ENCODE peak calls at places on chromosomes 16 and 17, in four cellular contexts. One of them, this sample, is unnamed.

GRCh38 chr17:74059471-74059870 is 144.0 kb upstream of the RPL38 start:
- DNase-seq in uterus: no peak
- DNase-seq in CD8-positive, alpha-beta memory T cell: no peak
- DNase-seq in A549: no peak
- DNase-seq in this sample: no peak

GRCh38 chr16:53614346-53614745 is 89.3 kb downstream of the RPGRIP1L start:
- DNase-seq in uterus: no peak
- DNase-seq in CD8-positive, alpha-beta memory T cell: no peak
- DNase-seq in A549: no peak
- DNase-seq in this sample: no peak

GRCh38 chr17:82582208-82582607 is 62.7 kb downstream of the FOXK2 start:
- DNase-seq in uterus: no peak
- DNase-seq in CD8-positive, alpha-beta memory T cell: no peak
- DNase-seq in A549: no peak
- DNase-seq in this sample: peak; percentile 70

GRCh38 chr16:73125860-73126259 is 77.9 kb upstream of the ZFHX3 start:
- DNase-seq in uterus: no peak
- DNase-seq in CD8-positive, alpha-beta memory T cell: no peak
- DNase-seq in A549: no peak
- DNase-seq in this sample: peak; percentile 30

GRCh38 chr17:73952136-73952497 is 251.4 kb upstream of the RPL38 start:
- DNase-seq in uterus: no peak
- DNase-seq in CD8-positive, alpha-beta memory T cell: no peak
- DNase-seq in A549: no peak
- DNase-seq in this sample: no peak

GRCh38 chr16:14356064-14356463 is 274.0 kb downstream of the PARN start:
- DNase-seq in uterus: no peak
- DNase-seq in CD8-positive, alpha-beta memory T cell: no peak
- DNase-seq in A549: no peak
- DNase-seq in this sample: no peak

GRCh38 chr16:88066680-88067529 is 115.7 kb downstream of the BANP start:
- DNase-seq in uterus: no peak
- DNase-seq in CD8-positive, alpha-beta memory T cell: no peak
- DNase-seq in A549: no peak
- DNase-seq in this sample: no peak

GRCh38 chr16:11278681-11279628 is 2.2 kb downstream of the PRM1 start:
- DNase-seq in uterus: no peak
- DNase-seq in CD8-positive, alpha-beta memory T cell: no peak
- DNase-seq in A549: no peak
- DNase-seq in this sample: no peak

DNA sequence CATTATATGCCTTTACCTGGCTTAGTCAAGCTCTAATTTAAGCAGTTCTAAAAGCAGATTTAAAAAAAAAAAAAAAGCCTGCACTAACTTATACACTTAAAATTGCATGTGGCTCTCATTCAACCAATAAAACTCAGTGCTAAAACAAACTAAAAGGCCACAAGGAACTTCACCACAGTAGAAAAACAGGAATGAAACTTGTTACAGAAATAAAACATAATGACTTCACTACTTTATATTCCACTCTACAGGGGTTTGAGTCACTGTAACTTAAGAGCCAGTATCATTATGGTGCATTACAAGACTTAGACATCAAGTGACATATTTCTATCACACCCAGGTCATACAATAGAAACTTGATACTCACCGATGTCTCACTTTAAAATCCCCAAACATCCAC is 11.1 kb downstream of the CA10 start:
- DNase-seq in uterus: no peak
- DNase-seq in CD8-positive, alpha-beta memory T cell: no peak
- DNase-seq in A549: no peak
- DNase-seq in this sample: no peak
- H3K4me1 ChIP-seq in uterus: no peaks in the 10 kb centered on the region
- H3K4me1 ChIP-seq in CD8-positive, alpha-beta memory T cell: no peaks in the 10 kb centered on the region
- H3K4me1 ChIP-seq in A549: no peaks in the 10 kb centered on the region
- H3K4me1 ChIP-seq in this sample: no peaks in the 10 kb centered on the region

GRCh38 chr16:5706206-5706605 is 608.6 kb upstream of the EEF2KMT start:
- DNase-seq in uterus: no peak
- DNase-seq in CD8-positive, alpha-beta memory T cell: no peak
- DNase-seq in A549: no peak
- DNase-seq in this sample: no peak

DNA sequence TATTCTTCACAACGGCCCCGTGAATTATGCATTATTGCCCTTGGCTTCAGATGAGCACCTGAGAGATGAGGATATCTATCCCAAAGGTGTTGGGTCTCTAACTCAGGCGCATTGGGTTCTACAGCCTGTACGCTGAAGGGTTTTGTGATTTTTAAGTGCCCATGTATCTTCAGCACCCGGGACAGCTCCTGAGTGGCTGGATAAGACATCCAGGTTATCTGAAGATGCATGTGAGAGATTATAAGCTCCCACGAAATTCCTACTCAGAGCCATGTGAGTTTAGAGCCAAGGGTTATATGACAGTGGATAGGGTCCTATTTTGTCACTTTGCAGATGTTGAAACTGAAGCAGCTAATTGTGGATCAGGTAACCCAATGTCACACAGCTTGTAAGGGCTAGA is 612.3 kb upstream of the EEF2KMT start:
- DNase-seq in uterus: no peak
- DNase-seq in CD8-positive, alpha-beta memory T cell: no peak
- DNase-seq in A549: no peak
- DNase-seq in this sample: no peak
- H3K4me1 ChIP-seq in uterus: no peaks in the 10 kb centered on the region
- H3K4me1 ChIP-seq in CD8-positive, alpha-beta memory T cell: no peaks in the 10 kb centered on the region
- H3K4me1 ChIP-seq in A549: no peaks in the 10 kb centered on the region
- H3K4me1 ChIP-seq in this sample: no peaks in the 10 kb centered on the region

DNA sequence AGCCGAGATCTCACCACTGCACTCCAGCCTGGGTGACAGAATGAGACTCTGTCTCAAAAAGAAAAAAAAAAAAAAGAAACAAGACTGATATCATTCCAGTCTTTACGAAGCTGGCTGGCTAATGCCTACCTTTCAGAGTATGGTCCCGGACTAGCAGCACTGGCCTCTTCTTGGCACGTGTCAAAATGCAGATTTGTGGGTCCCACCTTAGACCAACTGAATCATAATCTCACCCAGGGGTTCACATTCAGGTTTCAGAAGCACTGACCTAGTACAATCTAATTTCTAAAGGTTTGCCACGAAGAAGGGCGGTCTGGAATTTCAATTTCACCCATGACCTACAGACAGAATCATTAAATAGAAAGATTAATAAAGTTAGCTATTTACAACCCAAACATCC is 43.4 kb upstream of the GRIN2A start:
- DNase-seq in uterus: no peak
- DNase-seq in CD8-positive, alpha-beta memory T cell: no peak
- DNase-seq in A549: no peak
- DNase-seq in this sample: no peak
- H3K4me1 ChIP-seq in uterus: no peaks in the 10 kb centered on the region
- H3K4me1 ChIP-seq in CD8-positive, alpha-beta memory T cell: no peaks in the 10 kb centered on the region
- H3K4me1 ChIP-seq in A549: no peaks in the 10 kb centered on the region
- H3K4me1 ChIP-seq in this sample: no peaks in the 10 kb centered on the region

GRCh38 chr17:50201226-50201854 is at the start of gene COL1A1:
- DNase-seq in uterus: peak; percentile 96
- DNase-seq in CD8-positive, alpha-beta memory T cell: no peak
- DNase-seq in A549: no peak
- DNase-seq in this sample: peak; percentile 70

GRCh38 chr17:50199651-50200446 is 1.6 kb downstream of the COL1A1 start:
- DNase-seq in uterus: peak; percentile 99
- DNase-seq in CD8-positive, alpha-beta memory T cell: peak; percentile 63
- DNase-seq in A549: peak; percentile 96
- DNase-seq in this sample: peak; percentile 91

GRCh38 chr17:50203086-50203485 is 1.7 kb upstream of the COL1A1 start:
- DNase-seq in uterus: peak; percentile 72
- DNase-seq in CD8-positive, alpha-beta memory T cell: no peak
- DNase-seq in A549: no peak
- DNase-seq in this sample: no peak

GRCh38 chr17:50199211-50199633 is 2.2 kb downstream of the COL1A1 start:
- DNase-seq in uterus: no peak
- DNase-seq in CD8-positive, alpha-beta memory T cell: no peak
- DNase-seq in A549: no peak
- DNase-seq in this sample: no peak

GRCh38 chr17:50200447-50201225 is 795 bp downstream of the COL1A1 start:
- DNase-seq in uterus: peak; percentile 96
- DNase-seq in CD8-positive, alpha-beta memory T cell: peak; percentile 70
- DNase-seq in A549: peak; percentile 95
- DNase-seq in this sample: peak; percentile 93
- H3K4me1 ChIP-seq in uterus: peaks cover 46% of the 10 kb centered on the region
- H3K4me1 ChIP-seq in CD8-positive, alpha-beta memory T cell: peaks cover 17% of the 10 kb centered on the region
- H3K4me1 ChIP-seq in A549: peaks cover 44% of the 10 kb centered on the region
- H3K4me1 ChIP-seq in this sample: peaks cover 8% of the 10 kb centered on the region

GRCh38 chr16:48607056-48607825 is 2.7 kb downstream of the N4BP1 start:
- DNase-seq in uterus: no peak
- DNase-seq in CD8-positive, alpha-beta memory T cell: no peak
- DNase-seq in A549: no peak
- DNase-seq in this sample: no peak

GRCh38 chr16:48602357-48603014 is 7.5 kb downstream of the N4BP1 start:
- DNase-seq in uterus: no peak
- DNase-seq in CD8-positive, alpha-beta memory T cell: no peak
- DNase-seq in A549: no peak
- DNase-seq in this sample: no peak

GRCh38 chr16:48605518-48606110 is 4.4 kb downstream of the N4BP1 start:
- DNase-seq in uterus: no peak
- DNase-seq in CD8-positive, alpha-beta memory T cell: no peak
- DNase-seq in A549: no peak
- DNase-seq in this sample: no peak

GRCh38 chr16:48608452-48608851 is 1.5 kb downstream of the N4BP1 start:
- DNase-seq in uterus: no peak
- DNase-seq in CD8-positive, alpha-beta memory T cell: no peak
- DNase-seq in A549: no peak
- DNase-seq in this sample: no peak

GRCh38 chr16:48603647-48604376 is 6.2 kb downstream of the N4BP1 start:
- DNase-seq in uterus: no peak
- DNase-seq in CD8-positive, alpha-beta memory T cell: no peak
- DNase-seq in A549: no peak
- DNase-seq in this sample: no peak
- H3K4me1 ChIP-seq in uterus: peaks cover 29% of the 10 kb centered on the region
- H3K4me1 ChIP-seq in CD8-positive, alpha-beta memory T cell: peaks cover 85% of the 10 kb centered on the region
- H3K4me1 ChIP-seq in A549: peaks cover 34% of the 10 kb centered on the region
- H3K4me1 ChIP-seq in this sample: peaks cover 15% of the 10 kb centered on the region

GRCh38 chr17:50168319-50168718 is 2.5 kb downstream of the SGCA start:
- DNase-seq in uterus: no peak
- DNase-seq in CD8-positive, alpha-beta memory T cell: no peak
- DNase-seq in A549: no peak
- DNase-seq in this sample: no peak

GRCh38 chr17:50166518-50167181 is 845 bp downstream of the SGCA start:
- DNase-seq in uterus: no peak
- DNase-seq in CD8-positive, alpha-beta memory T cell: no peak
- DNase-seq in A549: no peak
- DNase-seq in this sample: no peak

GRCh38 chr17:50165867-50166517 is at the start of gene SGCA:
- DNase-seq in uterus: no peak
- DNase-seq in CD8-positive, alpha-beta memory T cell: no peak
- DNase-seq in A549: no peak
- DNase-seq in this sample: no peak

GRCh38 chr17:50169121-50169764 is 3.4 kb downstream of the SGCA start:
- DNase-seq in uterus: peak; percentile 63
- DNase-seq in CD8-positive, alpha-beta memory T cell: peak; percentile 44
- DNase-seq in A549: peak; percentile 59
- DNase-seq in this sample: peak; percentile 64

GRCh38 chr17:50167371-50167770 is 1.6 kb downstream of the SGCA start:
- DNase-seq in uterus: no peak
- DNase-seq in CD8-positive, alpha-beta memory T cell: no peak
- DNase-seq in A549: no peak
- DNase-seq in this sample: no peak
- H3K4me1 ChIP-seq in uterus: no peaks in the 10 kb centered on the region
- H3K4me1 ChIP-seq in CD8-positive, alpha-beta memory T cell: peaks cover 21% of the 10 kb centered on the region
- H3K4me1 ChIP-seq in A549: peaks cover 16% of the 10 kb centered on the region
- H3K4me1 ChIP-seq in this sample: no peaks in the 10 kb centered on the region